ENCODE peak calls at places on chromosomes 6 and 20, in ten cellular contexts. O is GM12864, E is upper lobe of right lung, Y is cardiac muscle cell, C is GM23338, J is dorsolateral prefrontal cortex, B is psoas muscle, A is tibial nerve, F is body of pancreas, I is uterus. R is an unnamed sample.

GRCh38 chr20:48075591-48076174 is 290.4 kb upstream of the SULF2 start:
- DNase-seq in O (no peak), E (no peak), Y (no peak), C (no peak), J (no peak), B (no peak), A (no peak), F (no peak), I (no peak), R (no peak)

GRCh38 chr20:36173451-36173933 is 19.0 kb downstream of the EPB41L1 start:
- DNase-seq in O (no peak), E (no peak), Y (peak; percentile 93), C (peak; percentile 88), J (peak; percentile 81), B (no peak), A (no peak), F (no peak), I (no peak), R (peak; percentile 29)

GRCh38 chr6:150063640-150064039 is 5.3 kb downstream of the ULBP3 start:
- DNase-seq in O (no peak), E (no peak), Y (no peak), C (no peak), J (no peak), B (no peak), A (no peak), F (no peak), I (no peak), R (no peak)

GRCh38 chr6:157143885-157144795 is 179.2 kb downstream of the TMEM242 start:
- DNase-seq in O (no peak), E (no peak), Y (peak; percentile 42), C (peak; percentile 45), J (no peak), B (no peak), A (no peak), F (no peak), I (no peak), R (peak; percentile 84)

GRCh38 chr20:53409177-53409576 is 184.5 kb downstream of the ZNF217 start:
- DNase-seq in O (no peak), E (no peak), Y (no peak), C (no peak), J (no peak), B (no peak), A (no peak), F (no peak), I (no peak), R (no peak)

GRCh38 chr6:119495230-119495683 is 145.7 kb upstream of the MAN1A1 start:
- DNase-seq in O (no peak), E (no peak), Y (peak; percentile 19), C (no peak), J (peak; percentile 9), B (peak; percentile 15), A (no peak), F (peak; percentile 67), I (no peak), R (no peak)

GRCh38 chr20:36821964-36822437 is 48.4 kb upstream of the DSN1 start:
- DNase-seq in O (no peak), E (no peak), Y (no peak), C (peak; percentile 16), J (no peak), B (no peak), A (no peak), F (no peak), I (no peak), R (no peak)

GRCh38 chr6:53015486-53015885 is 20.4 kb upstream of the GSTA4 start:
- DNase-seq in O (no peak), E (no peak), Y (no peak), C (no peak), J (no peak), B (no peak), A (no peak), F (no peak), I (no peak), R (no peak)

GRCh38 chr20:1900321-1900791 is 5.1 kb downstream of the SIRPA start:
- DNase-seq in O (no peak), E (no peak), Y (peak; percentile 82), C (peak; percentile 93), J (peak; percentile 70), B (peak; percentile 71), A (peak; percentile 25), F (peak; percentile 72), I (peak; percentile 75), R (peak; percentile 73)

GRCh38 chr20:23441850-23442313 is 2.4 kb downstream of the CSTL1 start:
- DNase-seq in O (peak; percentile 36), E (no peak), Y (peak; percentile 83), C (peak; percentile 95), J (peak; percentile 73), B (peak; percentile 46), A (peak; percentile 60), F (peak; percentile 42), I (peak; percentile 58), R (peak; percentile 89)

GRCh38 chr6:15534970-15535369 is 127.9 kb downstream of the DTNBP1 start:
- DNase-seq in O (no peak), E (no peak), Y (no peak), C (no peak), J (no peak), B (no peak), A (no peak), F (no peak), I (no peak), R (no peak)

GRCh38 chr6:37481793-37482192 is 17.9 kb downstream of the CCDC167 start:
- DNase-seq in O (no peak), E (no peak), Y (no peak), C (no peak), J (no peak), B (no peak), A (no peak), F (no peak), I (no peak), R (no peak)

GRCh38 chr6:150584065-150584464 is 15.6 kb upstream of the PLEKHG1 start:
- DNase-seq in O (no peak), E (no peak), Y (no peak), C (no peak), J (no peak), B (no peak), A (no peak), F (no peak), I (no peak), R (no peak)

GRCh38 chr20:21390768-21391167 is 6.6 kb downstream of the NKX2-4 start:
- DNase-seq in O (no peak), E (no peak), Y (no peak), C (peak; percentile 47), J (no peak), B (no peak), A (no peak), F (no peak), I (no peak), R (no peak)

GRCh38 chr6:7085911-7086310 is 21.9 kb upstream of the RREB1 start:
- DNase-seq in O (no peak), E (no peak), Y (peak; percentile 82), C (no peak), J (no peak), B (peak; percentile 53), A (no peak), F (peak; percentile 53), I (peak; percentile 23), R (peak; percentile 7)

GRCh38 chr6:7088076-7088742 is 19.6 kb upstream of the RREB1 start:
- DNase-seq in O (no peak), E (no peak), Y (no peak), C (no peak), J (no peak), B (no peak), A (no peak), F (no peak), I (no peak), R (no peak)

GRCh38 chr6:7087491-7087979 is 20.2 kb upstream of the RREB1 start:
- DNase-seq in O (no peak), E (no peak), Y (no peak), C (no peak), J (no peak), B (no peak), A (no peak), F (no peak), I (no peak), R (no peak)

GRCh38 chr6:7086488-7086887 is 21.3 kb upstream of the RREB1 start:
- DNase-seq in O (no peak), E (peak; percentile 75), Y (no peak), C (no peak), J (no peak), B (peak; percentile 44), A (no peak), F (no peak), I (peak; percentile 34), R (peak; percentile 33)

GRCh38 chr6:7087066-7087465 is 20.7 kb upstream of the RREB1 start:
- DNase-seq in O (no peak), E (no peak), Y (no peak), C (peak; percentile 65), J (no peak), B (no peak), A (no peak), F (no peak), I (no peak), R (peak; percentile 42)
- H3K4me3 ChIP-seq in O (peak overlapping the region; percentile 43), E (peak overlapping the region; percentile 48), Y (no peak overlapping the region), C (peak overlapping the region; percentile 4), J (peak overlapping the region; percentile 47), B (peak overlapping the region; percentile 43), A (peak overlapping the region; percentile 31), F (no peak overlapping the region), I (peak overlapping the region; percentile 15), R (no peak overlapping the region)

GRCh38 chr6:11329841-11330765 is 97.6 kb upstream of the NEDD9 start:
- DNase-seq in O (no peak), E (no peak), Y (no peak), C (no peak), J (no peak), B (no peak), A (no peak), F (no peak), I (no peak), R (no peak)
- TF ChIP-seq CTCF in O (no peak), E (no peak), Y (no peak), C (no peak), J (no peak), B (no peak), A (no peak), F (no peak), I (no peak), R (no peak)

GRCh38 chr6:12094689-12095088 is 82.6 kb downstream of the HIVEP1 start:
- DNase-seq in O (no peak), E (no peak), Y (no peak), C (no peak), J (no peak), B (no peak), A (no peak), F (no peak), I (no peak), R (no peak)
- H3K4me3 ChIP-seq in O (no peak overlapping the region), E (no peak overlapping the region), Y (no peak overlapping the region), C (no peak overlapping the region), J (no peak overlapping the region), B (no peak overlapping the region), A (no peak overlapping the region), F (no peak overlapping the region), I (no peak overlapping the region), R (no peak overlapping the region)

DNA sequence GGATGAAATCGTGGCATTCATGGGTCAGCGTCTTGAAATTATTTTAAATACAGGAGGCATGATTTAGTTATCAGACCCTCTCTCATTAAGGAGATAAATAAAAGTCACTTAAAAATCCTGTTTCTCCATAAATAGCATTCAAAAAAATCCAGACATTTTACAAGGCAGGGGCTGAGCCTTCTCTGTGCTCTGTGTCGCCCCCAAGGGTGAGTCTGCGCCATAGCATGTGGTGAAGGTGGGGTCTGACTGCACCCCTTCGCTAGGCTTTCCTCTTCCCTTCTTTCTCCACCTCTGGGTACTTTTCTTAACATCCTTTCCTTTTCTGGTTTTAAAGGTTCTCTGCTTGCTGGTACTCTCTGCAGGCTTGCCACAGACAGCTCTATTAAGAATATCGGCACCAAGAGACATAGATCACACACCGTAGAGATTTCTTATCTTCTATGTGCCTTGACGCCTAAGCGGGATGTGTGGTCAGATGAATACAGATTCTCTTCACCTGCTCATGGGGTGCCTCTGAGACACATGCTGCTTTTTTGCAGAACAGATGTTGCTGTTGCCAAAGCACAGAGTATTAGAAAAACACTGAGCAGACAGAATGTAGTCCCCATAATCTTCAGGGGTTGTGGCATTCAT is 20.1 kb upstream of the FAM209A start:
- DNase-seq in O (no peak), E (no peak), Y (peak; percentile 8), C (peak; percentile 64), J (no peak), B (no peak), A (no peak), F (no peak), I (no peak), R (no peak)
- TF ChIP-seq CTCF in O (peak; percentile 66), E (peak; percentile 42), Y (peak; percentile 57), C (peak; percentile 65), J (no peak), B (no peak), A (no peak), F (no peak), I (no peak), R (peak; percentile 58)